ENCODE peak calls at places on chromosomes 13 and 19, in nine cellular contexts. B is foreskin fibroblast; T is CD8-positive, alpha-beta T cell; Z is NCI-H2081; S is lung microvascular endothelial cell; K is AG08395; W is kidney; X is BE2C; H is Caki2. M is an unnamed sample.

GRCh38 chr13:41457589-41458186 is 338 bp downstream of the RGCC start:
- DNase-seq in K (no peak), X (no peak), T (peak), B (no peak), Z (no peak), S (peak), W (peak), H (no peak), M (no peak)

GRCh38 chr13:21576424-21576823 is 27.5 kb downstream of the MICU2 start:
- DNase-seq in W (no peak), B (peak), X (no peak), T (no peak), Z (no peak), K (peak), S (no peak), H (no peak), M (no peak)

GRCh38 chr13:85019121-85019520 is 780.1 kb downstream of the SLITRK6 start:
- DNase-seq in K (no peak), H (no peak), X (no peak), Z (no peak), T (no peak), S (no peak), B (no peak), W (no peak), M (no peak)

GRCh38 chr13:106561551-106562170 is 6.3 kb downstream of the ARGLU1 start:
- DNase-seq in H (peak), B (peak), T (peak), X (no peak), W (no peak), Z (no peak), K (no peak), S (peak), M (peak)

GRCh38 chr13:91346848-91347211 is 657 bp upstream of the MIR17HG start:
- DNase-seq in H (no peak), T (peak), X (no peak), K (no peak), W (no peak), B (peak), Z (peak), S (peak), M (no peak)

GRCh38 chr19:5814847-5815246 is 10.0 kb downstream of the NRTN start:
- DNase-seq in T (no peak), H (no peak), B (no peak), X (no peak), W (no peak), K (no peak), S (no peak), Z (no peak), M (no peak)

GRCh38 chr13:33193428-33193974 is 92.1 kb downstream of the STARD13 start:
- DNase-seq in T (no peak), W (no peak), S (peak), X (peak), H (no peak), Z (no peak), K (no peak), B (no peak), M (no peak)

GRCh38 chr13:98442391-98443230 is 134.3 kb downstream of the STK24 start:
- DNase-seq in B (no peak), W (peak), K (no peak), T (no peak), X (no peak), H (no peak), Z (no peak), S (no peak), M (no peak)

GRCh38 chr19:30335306-30335886 is 36.8 kb upstream of the ZNF536 start:
- DNase-seq in T (no peak), B (no peak), W (no peak), S (no peak), X (no peak), K (no peak), H (no peak), Z (no peak), M (no peak)

GRCh38 chr19:787551-787950 is 9.7 kb upstream of the PTBP1 start:
- DNase-seq in X (no peak), T (no peak), B (no peak), S (no peak), Z (no peak), W (peak), K (no peak), H (no peak), M (no peak)

GRCh38 chr19:1577929-1578618 is 9.9 kb upstream of the MEX3D start:
- DNase-seq in X (no peak), S (no peak), Z (no peak), K (no peak), T (no peak), W (no peak), B (no peak), H (no peak), M (no peak)

M was measured in fibroblast of the aortic adventitia.